ENCODE peak calls at places on chromosomes 11 and 22, in four cellular contexts. X is psoas muscle, D is cardiac muscle cell, P is colonic mucosa. M is an unnamed sample. For H3K4me1 and H3K27me3, the result is how much of the 10 kb centered on the place peaks cover.

GRCh38 chr22:42080287-42080686 is 787 bp downstream of the SMDT1 start:
- DNase-seq in P (peak), X (no peak), D (peak), M (peak)

GRCh38 chr11:104531075-104531474 is 367.1 kb upstream of the PDGFD start:
- DNase-seq in X (no peak), D (no peak), P (no peak), M (peak)

GRCh38 chr22:19179472-19180048 is 1.0 kb upstream of the SLC25A1 start:
- DNase-seq in D (peak), X (peak), P (peak), M (peak)

GRCh38 chr22:44068422-44069191 is 44.5 kb downstream of the PARVB start:
- DNase-seq in X (no peak), D (no peak), P (no peak), M (no peak)

GRCh38 chr11:40104941-40105550 is 1354.4 kb downstream of the LRRC4C start:
- DNase-seq in X (no peak), D (no peak), P (no peak), M (no peak)

GRCh38 chr11:14075118-14075601 is 112.6 kb downstream of the SPON1 start:
- DNase-seq in D (no peak), P (no peak), X (no peak), M (no peak)

GRCh38 chr11:32420937-32421532 is 14.3 kb downstream of the WT1 start:
- DNase-seq in P (no peak), D (no peak), X (no peak), M (no peak)

GRCh38 chr22:50316114-50317065 is 8.9 kb upstream of the PLXNB2 start:
- DNase-seq in D (no peak), X (no peak), P (no peak), M (no peak)

GRCh38 chr11:1224109-1224485 is 1.2 kb downstream of the MUC5B start:
- DNase-seq in P (no peak), D (no peak), X (peak), M (peak)

GRCh38 chr11:15819679-15820286 is 536.6 kb downstream of the SOX6 start:
- DNase-seq in X (peak), D (peak), P (peak), M (peak)

GRCh38 chr11:45102361-45102809 is 44.1 kb upstream of the PRDM11 start:
- DNase-seq in P (no peak), X (no peak), D (no peak), M (no peak)

GRCh38 chr11:16338397-16338796 is 17.9 kb downstream of the SOX6 start:
- DNase-seq in D (no peak), X (no peak), P (no peak), M (no peak)

GRCh38 chr11:130762342-130763037 is 153.8 kb downstream of the SNX19 start:
- DNase-seq in P (no peak), D (no peak), X (no peak), M (no peak)

GRCh38 chr22:41479671-41480396 is 10.9 kb downstream of the ACO2 start:
- DNase-seq in D (no peak), X (no peak), P (no peak), M (no peak)

GRCh38 chr11:121757480-121758125 is 304.8 kb upstream of the SORL1-AS1 start:
- DNase-seq in X (no peak), P (no peak), D (no peak), M (no peak)

GRCh38 chr11:29333993-29334780 is 682.6 kb downstream of the KCNA4 start:
- DNase-seq in P (no peak), X (no peak), D (peak), M (no peak)

GRCh38 chr22:25389541-25389919 is 170.1 kb downstream of the CRYBB2 start:
- DNase-seq in P (no peak), D (no peak), X (no peak), M (no peak)

GRCh38 chr11:126647735-126648134 is 292.2 kb downstream of the ST3GAL4 start:
- DNase-seq in D (no peak), P (no peak), X (no peak), M (no peak)

GRCh38 chr11:43367382-43368178 is 8.9 kb downstream of the TTC17 start:
- DNase-seq in P (no peak), D (no peak), X (no peak), M (no peak)

GRCh38 chr11:62604460-62605130 is 2.9 kb upstream of the MTA2 start:
- DNase-seq in X (no peak), D (peak), P (no peak), M (no peak)

GRCh38 chr11:14422814-14423182 is 63.8 kb upstream of the RRAS2 start:
- DNase-seq in P (no peak), X (no peak), D (no peak), M (no peak)

GRCh38 chr22:49855491-49855911 is 1.9 kb downstream of the ZBED4 start:
- DNase-seq in X (no peak), D (no peak), P (peak), M (no peak)

GRCh38 chr11:130418210-130418609 is 10.2 kb downstream of the ADAMTS8 start:
- DNase-seq in P (no peak), D (no peak), X (no peak), M (no peak)

GRCh38 chr11:129275825-129276224 is 83.7 kb upstream of the ARHGAP32 start:
- DNase-seq in X (no peak), P (no peak), D (no peak), M (no peak)

GRCh38 chr11:3162410-3163240 is 2.5 kb downstream of the OSBPL5 start:
- DNase-seq in P (no peak), D (no peak), X (peak), M (no peak)

GRCh38 chr11:128346808-128347207 is 240.6 kb downstream of the ETS1 start:
- DNase-seq in X (no peak), P (no peak), D (no peak), M (no peak)

GRCh38 chr22:20590477-20591294 is 83.3 kb downstream of the MED15 start:
- DNase-seq in P (no peak), X (no peak), D (no peak), M (peak)

GRCh38 chr22:28927526-28928089 is 44.2 kb downstream of the ZNRF3 start:
- DNase-seq in D (no peak), X (no peak), P (no peak), M (no peak)

GRCh38 chr22:41799486-41800347 is 762 bp upstream of the CCDC134 start:
- DNase-seq in D (peak), P (peak), X (peak), M (peak)

GRCh38 chr11:62851807-62852522 is 12.6 kb upstream of the WDR74 start:
- DNase-seq in D (no peak), P (no peak), X (no peak), M (no peak)

GRCh38 chr11:45560153-45560934 is 105.1 kb downstream of the CHST1 start:
- DNase-seq in X (peak), D (peak), P (no peak), M (no peak)

GRCh38 chr11:10318527-10318802 is 13.6 kb downstream of the ADM start:
- DNase-seq in X (peak), P (peak), D (no peak), M (no peak)

GRCh38 chr11:97888641-97889040 is 1132.1 kb upstream of the CNTN5 start:
- DNase-seq in X (no peak), D (no peak), P (no peak), M (no peak)

GRCh38 chr11:65786786-65787636 is at the start of gene OVOL1:
- DNase-seq in D (no peak), X (no peak), P (peak), M (peak)

GRCh38 chr22:20249797-20250354 is 18.2 kb downstream of the RTN4R start:
- DNase-seq in D (no peak), X (peak), P (no peak), M (no peak)

GRCh38 chr11:128701936-128702335 is 8.1 kb downstream of the FLI1 start:
- DNase-seq in X (no peak), P (no peak), D (no peak), M (no peak)

GRCh38 chr22:31124290-31124689 is 1.5 kb downstream of the INPP5J start:
- DNase-seq in D (no peak), X (no peak), P (no peak), M (no peak)

GRCh38 chr11:90448280-90448679 is 225.4 kb upstream of the CHORDC1 start:
- DNase-seq in P (no peak), X (no peak), D (no peak), M (peak)

GRCh38 chr11:110050201-110050506 is 43.0 kb upstream of the ZC3H12C start:
- DNase-seq in X (no peak), P (no peak), D (no peak), M (no peak)

GRCh38 chr11:47348131-47348802 is 4.2 kb downstream of the MYBPC3 start:
- DNase-seq in X (no peak), P (no peak), D (no peak), M (no peak)

GRCh38 chr11:47350315-47350714 is 2.2 kb downstream of the MYBPC3 start:
- DNase-seq in P (no peak), X (no peak), D (no peak), M (no peak)

GRCh38 chr11:47349521-47350095 is 2.9 kb downstream of the MYBPC3 start:
- DNase-seq in P (no peak), X (no peak), D (no peak), M (no peak)

GRCh38 chr11:47347134-47347533 is 5.4 kb downstream of the MYBPC3 start:
- DNase-seq in D (no peak), X (no peak), P (no peak), M (no peak)

DNA sequence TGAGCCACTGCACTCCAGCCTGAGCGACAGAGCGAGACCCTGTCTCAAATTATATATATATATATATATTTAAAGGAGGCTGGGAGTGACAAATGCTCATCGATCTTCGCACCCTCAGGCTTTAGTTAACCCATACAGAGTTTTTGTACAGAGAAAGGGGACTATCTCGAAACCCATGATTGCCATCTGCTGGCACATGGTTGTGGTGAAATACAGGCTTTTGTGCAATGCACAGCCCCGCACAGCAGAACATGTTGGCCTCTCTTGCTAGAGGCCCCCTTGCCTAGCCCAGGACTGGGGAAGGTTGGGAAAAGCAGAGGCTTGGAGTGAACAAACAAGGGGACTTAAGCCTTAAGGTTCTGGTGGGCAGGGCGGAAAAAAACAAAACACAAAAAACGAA is 3.6 kb downstream of the MYBPC3 start:
- DNase-seq in X (no peak), D (no peak), P (no peak), M (peak)
- TF ChIP-seq CTCF in X (no peak), D (peak), P (no peak), M (no peak)

GRCh38 chr22:36279219-36279666 is 26.3 kb downstream of the APOL1 start:
- DNase-seq in X (no peak), D (no peak), P (no peak), M (peak)

GRCh38 chr22:36277482-36278291 is 24.8 kb downstream of the APOL1 start:
- DNase-seq in D (peak), P (peak), X (peak), M (peak)

GRCh38 chr22:36281726-36282077 is 28.8 kb downstream of the APOL1 start:
- DNase-seq in P (no peak), D (no peak), X (no peak), M (no peak)

GRCh38 chr22:36282078-36282831 is 29.3 kb downstream of the APOL1 start:
- DNase-seq in X (no peak), D (no peak), P (no peak), M (no peak)

DNA sequence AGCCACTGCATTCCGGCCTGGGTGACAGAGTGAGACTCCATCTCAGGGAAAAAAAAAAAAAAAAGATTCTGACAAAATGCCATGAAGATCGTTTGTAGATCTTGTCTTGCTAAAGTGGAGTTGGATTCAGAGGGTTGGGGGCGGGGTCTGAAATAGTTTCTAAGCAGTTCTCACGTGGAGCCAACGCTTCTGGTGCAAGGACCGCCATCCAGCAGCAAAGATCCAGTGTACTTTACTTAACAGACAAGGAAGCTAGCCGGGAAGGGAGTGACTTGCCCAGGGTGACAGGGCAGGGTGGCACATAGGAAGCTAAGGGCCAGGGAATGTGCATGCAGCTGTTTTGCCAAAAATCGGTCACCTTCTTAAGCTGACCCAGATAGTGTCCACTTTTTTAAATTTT is 27.4 kb downstream of the APOL1 start:
- DNase-seq in D (no peak), P (no peak), X (no peak), M (no peak)
- H3K4me1 ChIP-seq in D (under half), P (under half), X (under half), M (under half)

DNA sequence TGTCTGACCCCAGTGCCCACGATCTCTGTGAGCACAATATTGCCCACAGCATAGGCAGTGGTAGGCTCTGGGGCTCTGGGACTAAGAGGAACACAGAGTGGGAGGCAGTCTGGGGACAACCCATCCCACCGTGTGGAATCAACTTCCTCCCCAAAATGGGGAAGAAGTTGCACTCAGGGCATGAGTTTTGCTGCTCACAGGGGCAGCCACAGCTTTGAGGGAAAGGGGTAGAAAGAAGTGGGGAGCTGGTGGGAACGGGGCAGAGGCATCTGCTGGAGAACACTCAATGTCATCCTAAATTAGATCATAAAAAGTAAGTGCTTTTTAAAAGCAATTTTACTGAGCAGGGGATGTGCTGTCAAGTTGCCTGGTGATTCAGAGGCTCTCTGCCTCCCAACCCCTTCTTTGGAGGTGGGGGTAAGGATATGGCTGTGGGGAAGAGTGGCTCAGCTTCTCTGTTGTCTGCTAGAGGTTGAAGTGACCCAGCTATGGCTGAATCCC is 233.8 kb upstream of the NCAM1 start:
- DNase-seq in P (no peak), X (no peak), D (no peak), M (no peak)
- H3K27me3 ChIP-seq in P (under half), X (under half), D (under half), M (under half)

GRCh38 chr11:132590554-132590953 is 941.7 kb downstream of the OPCML start:
- DNase-seq in X (no peak), P (no peak), D (no peak), M (no peak)
- TF ChIP-seq CTCF in X (no peak), P (no peak), D (no peak), M (no peak)

GRCh38 chr11:78607691-78608090 is 33.0 kb upstream of the NARS2 start:
- DNase-seq in D (no peak), X (no peak), P (no peak), M (no peak)

GRCh38 chr11:78606667-78607066 is 32.0 kb upstream of the NARS2 start:
- DNase-seq in P (no peak), X (no peak), D (no peak), M (no peak)

GRCh38 chr11:78605296-78605695 is 30.6 kb upstream of the NARS2 start:
- DNase-seq in X (no peak), D (no peak), P (no peak), M (no peak)
- H3K4me1 ChIP-seq in X (under half), D (under half), P (under half), M (under half)

DNA sequence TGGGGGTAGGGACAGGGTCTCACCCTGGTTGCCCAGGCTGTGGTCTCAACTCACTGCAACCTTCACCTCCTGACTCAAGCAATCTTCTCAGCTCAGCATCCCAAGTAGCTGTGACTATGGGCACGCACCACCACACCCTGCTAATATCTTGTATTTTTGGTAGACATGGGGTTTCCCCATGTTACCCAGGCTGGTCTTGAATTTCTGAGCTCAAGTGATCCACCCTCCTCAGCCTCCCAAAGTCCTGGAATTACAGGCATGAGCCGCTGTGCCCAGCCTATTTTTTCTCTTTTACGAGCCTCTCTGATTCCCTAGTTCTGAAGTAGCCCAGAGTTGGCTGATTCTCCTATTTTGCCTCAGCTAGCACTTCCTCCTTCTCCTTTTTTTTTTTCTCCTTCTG is 83.6 kb downstream of the ZNF280B start:
- DNase-seq in P (no peak), X (no peak), D (no peak), M (no peak)
- H3K27me3 ChIP-seq in P (under half), X (under half), D (under half), M (under half)

DNA sequence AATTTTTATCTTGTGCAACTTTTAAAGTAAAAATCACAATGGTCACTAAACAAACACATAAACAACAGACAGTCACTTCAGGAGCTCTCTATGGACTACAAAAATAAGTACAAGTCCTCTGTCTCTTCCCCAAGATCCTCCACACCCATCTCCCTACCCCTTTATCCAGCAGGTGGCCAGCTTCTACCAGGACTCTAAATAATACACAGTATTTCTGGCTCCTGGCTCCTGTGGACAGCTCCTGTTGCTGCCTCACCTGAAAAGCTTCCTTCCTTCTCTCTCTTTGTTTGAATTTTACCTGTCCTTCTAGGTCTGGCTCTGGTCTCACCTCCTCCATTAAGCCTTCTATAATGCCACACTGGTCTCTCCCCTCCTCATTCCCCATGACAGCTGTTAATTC is 86.1 kb downstream of the CLPB start:
- DNase-seq in X (no peak), D (no peak), P (no peak), M (no peak)
- TF ChIP-seq CTCF in X (no peak), D (no peak), P (no peak), M (peak)

GRCh38 chr11:68328374-68329091 is 16.1 kb downstream of the LRP5 start:
- DNase-seq in X (no peak), P (peak), D (no peak), M (no peak)
- H3K4me1 ChIP-seq in X (under half), P (under half), D (under half), M (under half)

M was measured in Caco-2.